ENCODE peak calls at places on chromosomes 3 and 15, in four cellular contexts. C is stimulated activated CD4-positive, alpha-beta T cell treated with anti-CD3 and anti-CD28 coated beads, Interleukin-1b, Interleukin-23, amount 100 ng/mL, for 24 hours; T is brain microvascular endothelial cell; K is HTR-8/SVneo. V is an unnamed sample.

GRCh38 chr15:64263567-64263966 is 92.4 kb downstream of the CSNK1G1 start:
- DNase-seq in T (no peak), C (no peak), K (no peak), V (no peak)

GRCh38 chr15:61687124-61687523 is 373.1 kb downstream of the VPS13C start:
- DNase-seq in C (no peak), T (no peak), K (no peak), V (no peak)

GRCh38 chr3:53269888-53270880 is 14.4 kb upstream of the TKT start:
- DNase-seq in C (no peak), T (peak; percentile 91), K (peak; percentile 94), V (peak; percentile 81)

GRCh38 chr15:93428135-93428534 is 339.1 kb upstream of the RGMA start:
- DNase-seq in K (no peak), T (no peak), C (no peak), V (no peak)

GRCh38 chr3:37163262-37164020 is 10.9 kb downstream of the LRRFIP2 start:
- DNase-seq in C (no peak), K (no peak), T (peak; percentile 65), V (no peak)

GRCh38 chr3:71537211-71537611 is 46.3 kb downstream of the FOXP1 start:
- DNase-seq in K (peak; percentile 78), T (peak; percentile 81), C (no peak), V (peak; percentile 79)

GRCh38 chr3:170768334-170768801 is 101.6 kb downstream of the RPL22L1 start:
- DNase-seq in K (no peak), T (peak; percentile 49), C (no peak), V (no peak)

GRCh38 chr15:39270221-39270835 is 310.6 kb upstream of the THBS1 start:
- DNase-seq in K (no peak), C (no peak), T (no peak), V (no peak)

GRCh38 chr15:80929689-80930088 is 59.9 kb downstream of the MESD start:
- DNase-seq in K (peak; percentile 15), C (no peak), T (peak; percentile 17), V (no peak)

GRCh38 chr15:55334997-55335396 is 16.0 kb downstream of the PIGB start:
- DNase-seq in K (no peak), C (no peak), T (no peak), V (no peak)

GRCh38 chr3:81581966-81582599 is 179.4 kb downstream of the GBE1 start:
- DNase-seq in C (no peak), K (peak; percentile 3), T (peak; percentile 47), V (peak; percentile 7)

GRCh38 chr3:40192628-40193027 is 116.9 kb upstream of the EIF1B start:
- DNase-seq in T (no peak), C (no peak), K (no peak), V (no peak)

GRCh38 chr15:37921527-37922385 is 12.7 kb upstream of the TMCO5A start:
- DNase-seq in C (no peak), T (peak; percentile 9), K (no peak), V (no peak)

GRCh38 chr3:67686067-67686466 is 31.7 kb upstream of the SUCLG2 start:
- DNase-seq in T (no peak), C (no peak), K (no peak), V (no peak)

GRCh38 chr15:71937650-71938311 is 127.4 kb downstream of the NR2E3 start:
- DNase-seq in C (no peak), K (no peak), T (no peak), V (no peak)

GRCh38 chr15:33292718-33293307 is 18.0 kb upstream of the RYR3 start:
- DNase-seq in T (peak; percentile 62), C (peak; percentile 35), K (peak; percentile 25), V (no peak)

GRCh38 chr15:40323239-40323952 is at the start of gene INAFM2:
- DNase-seq in T (peak; percentile 92), K (peak; percentile 86), C (peak; percentile 83), V (no peak)

GRCh38 chr3:171258316-171258715 is 201.9 kb downstream of the TNIK start:
- DNase-seq in K (no peak), C (no peak), T (no peak), V (no peak)

GRCh38 chr3:179732661-179733348 is 80.0 kb downstream of the USP13 start:
- DNase-seq in K (no peak), T (no peak), C (no peak), V (no peak)

GRCh38 chr3:41447701-41448100 is 248.4 kb downstream of the CTNNB1 start:
- DNase-seq in T (no peak), C (no peak), K (no peak), V (no peak)

GRCh38 chr3:152302521-152303021 is 33.8 kb downstream of the MBNL1 start:
- DNase-seq in K (no peak), C (no peak), T (peak; percentile 67), V (no peak)

GRCh38 chr15:65869954-65870871 is 922 bp downstream of the RAB11A start:
- DNase-seq in K (peak; percentile 13), T (peak; percentile 28), C (no peak), V (no peak)

GRCh38 chr15:80926126-80926525 is 63.5 kb downstream of the MESD start:
- DNase-seq in C (no peak), K (no peak), T (no peak), V (no peak)

GRCh38 chr3:151234825-151235224 is 31.8 kb upstream of the GPR171 start:
- DNase-seq in T (no peak), C (no peak), K (no peak), V (no peak)

GRCh38 chr3:44238889-44239288 is 2.8 kb upstream of the TOPAZ1 start:
- DNase-seq in K (no peak), T (no peak), C (no peak), V (no peak)

GRCh38 chr15:34318277-34319079 is 19.1 kb downstream of the SLC12A6 start:
- DNase-seq in K (peak; percentile 59), T (no peak), C (no peak), V (no peak)

GRCh38 chr3:14290631-14291385 is 111.6 kb upstream of the SLC6A6 start:
- DNase-seq in K (no peak), C (no peak), T (no peak), V (no peak)

GRCh38 chr15:98147415-98147814 is 186.9 kb downstream of the ARRDC4 start:
- DNase-seq in T (no peak), C (no peak), K (no peak), V (no peak)

GRCh38 chr3:117036259-117036799 is 326.8 kb downstream of the TUSC7 start:
- DNase-seq in C (no peak), K (no peak), T (peak; percentile 88), V (no peak)

GRCh38 chr15:91109885-91110284 is 9.8 kb downstream of the SV2B start:
- DNase-seq in K (no peak), T (no peak), C (no peak), V (no peak)

GRCh38 chr15:28920781-28921331 is 35.1 kb downstream of the APBA2 start:
- DNase-seq in C (no peak), K (no peak), T (no peak), V (no peak)

GRCh38 chr3:183710231-183710630 is 12.6 kb downstream of the YEATS2 start:
- DNase-seq in C (no peak), T (no peak), K (no peak), V (no peak)

GRCh38 chr3:126676919-126677705 is 22.2 kb upstream of the TXNRD3 start:
- DNase-seq in K (no peak), T (peak; percentile 24), C (no peak), V (no peak)

V was measured in glomerular endothelial cell.